ENCODE peak calls at places on chromosomes 2 and 18, in eight cellular contexts. T, W, Z, M, A, Q, F and R are unnamed samples.

GRCh38 chr2:179234658-179235240 is 29.9 kb downstream of the SESTD1 start:
- DNase-seq in Q (no peak), F (no peak), W (no peak), T (no peak), A (no peak), Z (no peak), M (no peak), R (no peak)

GRCh38 chr2:172836386-172837200 is 100.9 kb downstream of the RAPGEF4 start:
- DNase-seq in M (peak), Q (peak), W (no peak), T (no peak), F (peak), A (no peak), Z (peak), R (no peak)

GRCh38 chr18:76425299-76426101 is 69.5 kb downstream of the ZNF516 start:
- DNase-seq in W (no peak), F (peak), A (no peak), M (no peak), Z (peak), Q (no peak), T (no peak), R (peak)

GRCh38 chr2:36710858-36711520 is 14.5 kb downstream of the VIT start:
- DNase-seq in Q (no peak), Z (no peak), W (no peak), M (no peak), T (no peak), A (no peak), F (peak), R (no peak)

GRCh38 chr2:189318761-189319160 is 122.5 kb upstream of the WDR75 start:
- DNase-seq in Q (no peak), T (no peak), F (no peak), M (no peak), W (no peak), A (no peak), Z (no peak), R (no peak)

GRCh38 chr2:3299130-3299529 is 78.5 kb downstream of the EIPR1 start:
- DNase-seq in Q (no peak), T (no peak), Z (no peak), A (no peak), W (no peak), F (no peak), M (no peak), R (no peak)

GRCh38 chr2:202814226-202814625 is 57.3 kb downstream of the ICA1L start:
- DNase-seq in T (no peak), A (no peak), M (no peak), Q (no peak), Z (no peak), W (no peak), F (no peak), R (no peak)

GRCh38 chr2:175823291-175824073 is 178.6 kb downstream of the LNPK start:
- DNase-seq in T (no peak), Z (no peak), F (no peak), Q (peak), M (no peak), A (no peak), W (no peak), R (no peak)

GRCh38 chr18:12462242-12462641 is 54.5 kb downstream of the PRELID3A start:
- DNase-seq in M (no peak), Q (no peak), F (no peak), A (no peak), T (no peak), W (no peak), Z (no peak), R (no peak)

GRCh38 chr2:197445746-197446145 is 7.6 kb upstream of the COQ10B start:
- DNase-seq in A (no peak), Q (no peak), M (no peak), T (no peak), F (no peak), Z (peak), W (no peak), R (no peak)

GRCh38 chr2:53519925-53520629 is 247.5 kb upstream of the CHAC2 start:
- DNase-seq in A (no peak), Z (no peak), W (no peak), T (no peak), Q (no peak), F (no peak), M (no peak), R (no peak)

GRCh38 chr2:240926516-240927389 is 20.6 kb downstream of the CROCC2 start:
- DNase-seq in Q (no peak), F (no peak), A (peak), W (peak), T (no peak), M (no peak), Z (no peak), R (peak)

GRCh38 chr2:108921096-108922030 is 67.7 kb downstream of the EDAR start:
- DNase-seq in W (peak), T (no peak), M (no peak), Z (no peak), Q (no peak), F (no peak), A (peak), R (peak)